ENCODE peak calls at places on chromosomes 11 and 22, in six cellular contexts. B is GM12865, Y is GM23338, Q is body of pancreas, X is endothelial cell, A is neural crest cell. O is an unnamed sample.

GRCh38 chr11:44624761-44625221 is 59.3 kb downstream of the CD82 start:
- DNase-seq in B (no peak), Y (no peak), Q (no peak), X (no peak), A (peak; percentile 0), O (no peak)

GRCh38 chr11:119120639-119121007 is 757 bp upstream of the HINFP start:
- DNase-seq in B (no peak), Y (no peak), Q (no peak), X (no peak), A (no peak), O (peak; percentile 46)

GRCh38 chr11:119254239-119254638 is 48.1 kb downstream of the CBL start:
- DNase-seq in B (no peak), Y (no peak), Q (no peak), X (no peak), A (no peak), O (no peak)

GRCh38 chr11:61082931-61083531 is 19.3 kb upstream of the CD5 start:
- DNase-seq in B (no peak), Y (no peak), Q (no peak), X (no peak), A (no peak), O (no peak)

GRCh38 chr11:69444381-69445130 is 36.9 kb upstream of the LINC01488 start:
- DNase-seq in B (no peak), Y (peak; percentile 60), Q (peak; percentile 77), X (peak; percentile 30), A (peak; percentile 53), O (peak; percentile 60)

GRCh38 chr11:74014880-74015279 is 6.0 kb upstream of the UCP3 start:
- DNase-seq in B (no peak), Y (no peak), Q (no peak), X (no peak), A (no peak), O (no peak)

GRCh38 chr22:26330971-26331625 is 98.0 kb upstream of the ASPHD2 start:
- DNase-seq in B (peak; percentile 67), Y (peak; percentile 90), Q (peak; percentile 62), X (peak; percentile 63), A (peak; percentile 68), O (peak; percentile 73)

GRCh38 chr11:122076721-122077120 is 39.3 kb downstream of the BLID start:
- DNase-seq in B (no peak), Y (no peak), Q (no peak), X (no peak), A (no peak), O (no peak)

GRCh38 chr22:35488513-35488912 is 52.1 kb upstream of the RASD2 start:
- DNase-seq in B (no peak), Y (no peak), Q (no peak), X (no peak), A (no peak), O (no peak)

GRCh38 chr11:50246699-50247098 is 214.0 kb downstream of the OR4C45 start:
- DNase-seq in B (no peak), Y (no peak), Q (no peak), X (no peak), A (no peak), O (no peak)

GRCh38 chr22:19707347-19708322 is 6.7 kb upstream of the SEPTIN5 start:
- DNase-seq in B (no peak), Y (no peak), Q (no peak), X (no peak), A (no peak), O (no peak)

GRCh38 chr11:75276696-75277095 is 36.1 kb downstream of the TPBGL start:
- DNase-seq in B (no peak), Y (peak; percentile 32), Q (no peak), X (no peak), A (no peak), O (no peak)

GRCh38 chr11:13207270-13207664 is 70.3 kb upstream of the BMAL1 start:
- DNase-seq in B (no peak), Y (peak; percentile 35), Q (no peak), X (no peak), A (no peak), O (no peak)

GRCh38 chr22:49178246-49179005 is 649.2 kb downstream of the BRD1 start:
- DNase-seq in B (no peak), Y (no peak), Q (no peak), X (no peak), A (no peak), O (no peak)

GRCh38 chr11:125211191-125211953 is 46.8 kb downstream of the PKNOX2 start:
- DNase-seq in B (no peak), Y (peak; percentile 23), Q (no peak), X (no peak), A (no peak), O (peak; percentile 32)
- TF ChIP-seq CTCF in B (no peak), Y (no peak), Q (no peak), X (no peak), A (no peak), O (no peak)

GRCh38 chr22:24106385-24107381 is 74.6 kb upstream of the SUSD2 start:
- DNase-seq in B (peak; percentile 71), Y (peak; percentile 45), Q (no peak), X (no peak), A (no peak), O (no peak)
- TF ChIP-seq CTCF in B (peak; percentile 25), Y (peak; percentile 59), Q (no peak), X (no peak), A (no peak), O (no peak)

GRCh38 chr11:88629496-88629895 is 292.0 kb upstream of the CTSC start:
- DNase-seq in B (no peak), Y (no peak), Q (no peak), X (no peak), A (no peak), O (no peak)

GRCh38 chr11:88632163-88632562 is 294.6 kb upstream of the CTSC start:
- DNase-seq in B (no peak), Y (no peak), Q (no peak), X (no peak), A (no peak), O (no peak)

GRCh38 chr11:88626216-88626615 is 288.7 kb upstream of the CTSC start:
- DNase-seq in B (no peak), Y (no peak), Q (no peak), X (no peak), A (no peak), O (no peak)

DNA sequence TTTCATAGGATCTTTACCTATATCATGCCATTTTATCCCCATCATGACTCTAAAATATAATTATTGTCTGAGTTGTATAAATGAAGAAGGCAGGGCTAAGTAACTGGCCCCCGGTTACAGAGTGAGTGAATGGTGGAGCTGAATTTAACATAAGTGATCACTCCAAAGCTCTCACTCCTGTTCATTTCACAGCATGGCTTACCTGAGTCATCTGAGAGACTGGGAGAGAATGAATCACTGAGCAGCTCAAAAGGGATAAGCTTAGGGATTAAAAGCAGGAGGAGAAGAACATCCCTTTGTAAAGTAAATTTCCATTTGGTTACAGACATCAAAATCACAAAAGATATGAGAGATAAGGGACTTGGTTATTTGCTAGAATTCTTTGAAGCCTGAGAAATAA is 294.0 kb upstream of the CTSC start:
- DNase-seq in B (no peak), Y (peak; percentile 25), Q (no peak), X (no peak), A (no peak), O (no peak)
- TF ChIP-seq CTCF in B (no peak), Y (no peak), Q (no peak), X (no peak), A (no peak), O (no peak)

DNA sequence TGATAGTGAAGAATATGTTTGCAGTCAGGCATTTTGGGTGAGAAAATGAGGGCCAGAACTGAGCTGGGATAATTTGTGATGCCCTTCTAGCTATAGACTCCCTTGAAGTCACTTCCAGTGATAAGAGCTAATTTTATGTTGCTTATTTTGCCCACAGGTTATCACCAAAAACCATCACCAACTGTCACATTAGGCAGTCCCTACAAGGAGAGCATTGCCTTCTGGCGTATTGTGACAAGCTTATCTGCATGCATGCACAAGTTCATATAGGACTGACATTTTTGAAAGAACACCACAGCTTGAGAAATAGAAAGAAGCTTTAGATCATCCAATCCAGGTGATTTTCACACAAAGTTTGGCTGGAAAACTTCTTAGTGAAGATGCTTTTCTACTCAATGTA is 735.3 kb upstream of the RAG2 start:
- DNase-seq in B (no peak), Y (no peak), Q (no peak), X (no peak), A (no peak), O (no peak)
- TF ChIP-seq CTCF in B (no peak), Y (no peak), Q (no peak), X (no peak), A (no peak), O (no peak)

GRCh38 chr22:31870890-31871289 is 73.4 kb upstream of the YWHAH start:
- DNase-seq in B (no peak), Y (no peak), Q (no peak), X (no peak), A (no peak), O (no peak)
- TF ChIP-seq CTCF in B (no peak), Y (no peak), Q (no peak), X (no peak), A (no peak), O (no peak)

O was measured in nephron progenitor cell.